ENCODE peak calls at places on chromosomes 5 and 9, in four cellular contexts. C, X, S and D are unnamed samples.

GRCh38 chr5:126917918-126918623 is 112.3 kb downstream of the MARCHF3 start:
- DNase-seq in C (no peak), X (no peak), S (no peak), D (no peak)

GRCh38 chr9:130681769-130682489 is 11.7 kb upstream of the EXOSC2 start:
- DNase-seq in S (peak), C (no peak), X (no peak), D (peak)

GRCh38 chr5:1014346-1014745 is 5.7 kb downstream of the NKD2 start:
- DNase-seq in C (no peak), X (no peak), S (no peak), D (no peak)

GRCh38 chr5:93018461-93018860 is 562.6 kb downstream of the NR2F1-AS1 start:
- DNase-seq in S (no peak), X (no peak), C (no peak), D (no peak)

GRCh38 chr9:35666045-35666444 is 1.1 kb upstream of the ARHGEF39 start:
- DNase-seq in S (no peak), C (no peak), X (no peak), D (no peak)

GRCh38 chr9:36392489-36392888 is 7.6 kb downstream of the RNF38 start:
- DNase-seq in C (no peak), X (no peak), S (no peak), D (no peak)

GRCh38 chr5:157597277-157597676 is 21.7 kb upstream of the ADAM19 start:
- DNase-seq in X (no peak), C (no peak), S (no peak), D (no peak)

GRCh38 chr5:170552486-170553122 is 48.8 kb downstream of the KCNIP1 start:
- DNase-seq in X (peak), S (no peak), C (no peak), D (no peak)

GRCh38 chr5:143033535-143034260 is 263.5 kb downstream of the ARHGAP26 start:
- DNase-seq in S (no peak), C (no peak), X (no peak), D (no peak)

GRCh38 chr5:179347581-179347980 is 2.3 kb upstream of the ADAMTS2 start:
- DNase-seq in C (no peak), S (no peak), X (no peak), D (no peak)

GRCh38 chr5:91206734-91207133 is 176.4 kb downstream of the ARRDC3 start:
- DNase-seq in S (no peak), X (no peak), C (no peak), D (no peak)

GRCh38 chr9:127923771-127924170 is 6.8 kb downstream of the PIP5KL1 start:
- DNase-seq in C (no peak), S (no peak), X (no peak), D (no peak)

GRCh38 chr5:118968406-118968911 is 19.9 kb downstream of the DTWD2 start:
- DNase-seq in X (no peak), C (no peak), S (no peak), D (no peak)

GRCh38 chr5:127332250-127332649 is 41.7 kb downstream of the MEGF10 start:
- DNase-seq in C (no peak), S (no peak), X (no peak), D (no peak)

GRCh38 chr9:91214086-91214485 is 147.6 kb downstream of the AUH start:
- DNase-seq in S (no peak), C (no peak), X (no peak), D (no peak)

GRCh38 chr9:115739096-115739875 is 414.3 kb upstream of the PAPPA start:
- DNase-seq in S (no peak), C (no peak), X (no peak), D (no peak)

GRCh38 chr9:90433398-90433890 is 209.2 kb downstream of the DIRAS2 start:
- DNase-seq in S (no peak), C (no peak), X (no peak), D (no peak)

GRCh38 chr9:98775831-98776441 is 20.4 kb downstream of the ANKS6 start:
- DNase-seq in X (no peak), C (peak), S (peak), D (peak)

GRCh38 chr5:57613726-57614125 is 131.1 kb upstream of the ACTBL2 start:
- DNase-seq in C (no peak), S (no peak), X (no peak), D (no peak)